ENCODE peak calls at places on chromosome 17, in eight cellular contexts. P is GM23248, V is bronchial epithelial cell, X is gastrocnemius medialis, R is psoas muscle, W is hepatocyte, Z is K562, U is IMR-90. E is an unnamed sample.
A peak's percentile ranks its signal among the peaks of the same experiment; 100 is the strongest.

GRCh38 chr17:49616546-49617205 is 41.0 kb downstream of the NXPH3 start:
- DNase-seq in P (peak; percentile 68), V (no peak), X (peak; percentile 75), R (peak; percentile 79), W (no peak), Z (no peak), U (no peak), E (peak; percentile 99)

GRCh38 chr17:1580979-1581676 is 18.5 kb upstream of the PITPNA start:
- DNase-seq in P (no peak), V (no peak), X (no peak), R (no peak), W (no peak), Z (no peak), U (no peak), E (no peak)

GRCh38 chr17:76947309-76947708 is 79.1 kb downstream of the MGAT5B start:
- DNase-seq in P (no peak), V (no peak), X (no peak), R (no peak), W (no peak), Z (no peak), U (no peak), E (no peak)

GRCh38 chr17:8444506-8444905 is 8.8 kb downstream of the NDEL1 start:
- DNase-seq in P (no peak), V (no peak), X (no peak), R (no peak), W (no peak), Z (peak; percentile 12), U (no peak), E (no peak)

GRCh38 chr17:75110307-75110937 is 653 bp downstream of the ARMC7 start:
- DNase-seq in P (peak; percentile 62), V (no peak), X (no peak), R (no peak), W (no peak), Z (peak; percentile 27), U (no peak), E (no peak)

GRCh38 chr17:68204736-68205135 is 43.1 kb upstream of the AMZ2 start:
- DNase-seq in P (no peak), V (no peak), X (no peak), R (peak; percentile 35), W (peak; percentile 36), Z (peak; percentile 22), U (no peak), E (no peak)

GRCh38 chr17:28953444-28954118 is 2.3 kb upstream of the PHF12 start:
- DNase-seq in P (peak; percentile 53), V (peak; percentile 44), X (peak; percentile 36), R (no peak), W (peak; percentile 64), Z (peak; percentile 50), U (peak; percentile 45), E (peak; percentile 49)

GRCh38 chr17:39719966-39720365 is 10.4 kb downstream of the MIEN1 start:
- DNase-seq in P (no peak), V (no peak), X (no peak), R (no peak), W (no peak), Z (no peak), U (no peak), E (no peak)

DNA sequence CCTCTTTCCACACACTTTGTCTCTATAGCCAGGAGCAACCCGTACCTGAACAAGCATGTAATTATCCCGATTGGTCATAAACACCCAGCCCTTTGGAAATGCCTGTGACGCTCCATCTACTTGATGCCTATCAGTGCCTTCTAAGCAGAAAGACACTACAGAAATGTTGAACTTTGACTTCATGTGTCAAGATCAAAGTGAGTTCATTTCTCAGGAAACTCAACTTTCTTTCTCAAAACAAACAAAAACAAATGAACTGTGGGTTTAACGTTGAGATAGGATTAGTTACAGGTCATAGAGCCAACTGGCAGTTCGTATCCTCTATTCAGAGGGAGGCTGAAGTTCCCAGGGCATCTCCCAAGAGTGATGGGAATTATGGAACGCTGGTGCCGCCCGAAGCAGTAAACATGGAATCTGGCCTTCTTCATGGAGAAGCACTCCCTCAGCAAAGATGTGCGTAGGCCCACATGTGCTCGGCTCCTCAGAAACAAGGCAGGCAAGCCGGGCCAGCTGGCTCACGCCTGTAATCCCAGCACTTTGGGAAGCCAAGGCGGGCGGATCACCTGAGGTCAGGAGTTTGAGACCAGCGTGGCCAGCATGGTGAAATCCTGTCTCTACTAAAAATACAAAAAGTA is 9.5 kb downstream of the SLC6A4 start:
- DNase-seq in P (no peak), V (no peak), X (no peak), R (no peak), W (peak; percentile 62), Z (no peak), U (no peak), E (no peak)
- H3K4me3 ChIP-seq in P (no peak overlapping the region), V (no peak overlapping the region), X (no peak overlapping the region), R (no peak overlapping the region), W (no peak overlapping the region), Z (no peak overlapping the region), U (no peak overlapping the region), E (no peak overlapping the region)

GRCh38 chr17:17701112-17701511 is 19.9 kb downstream of the RAI1 start:
- DNase-seq in P (no peak), V (no peak), X (no peak), R (no peak), W (no peak), Z (no peak), U (no peak), E (no peak)
- H3K4me3 ChIP-seq in P (no peak overlapping the region), V (no peak overlapping the region), X (no peak overlapping the region), R (no peak overlapping the region), W (no peak overlapping the region), Z (no peak overlapping the region), U (no peak overlapping the region), E (no peak overlapping the region)

GRCh38 chr17:83084214-83084613 is 4.8 kb downstream of the METRNL start:
- DNase-seq in P (no peak), V (no peak), X (no peak), R (no peak), W (no peak), Z (no peak), U (no peak), E (no peak)
- H3K4me3 ChIP-seq in P (peak overlapping the region; percentile 63), V (no peak overlapping the region), X (no peak overlapping the region), R (no peak overlapping the region), W (no peak overlapping the region), Z (no peak overlapping the region), U (peak overlapping the region; percentile 0), E (peak overlapping the region; percentile 58)

DNA sequence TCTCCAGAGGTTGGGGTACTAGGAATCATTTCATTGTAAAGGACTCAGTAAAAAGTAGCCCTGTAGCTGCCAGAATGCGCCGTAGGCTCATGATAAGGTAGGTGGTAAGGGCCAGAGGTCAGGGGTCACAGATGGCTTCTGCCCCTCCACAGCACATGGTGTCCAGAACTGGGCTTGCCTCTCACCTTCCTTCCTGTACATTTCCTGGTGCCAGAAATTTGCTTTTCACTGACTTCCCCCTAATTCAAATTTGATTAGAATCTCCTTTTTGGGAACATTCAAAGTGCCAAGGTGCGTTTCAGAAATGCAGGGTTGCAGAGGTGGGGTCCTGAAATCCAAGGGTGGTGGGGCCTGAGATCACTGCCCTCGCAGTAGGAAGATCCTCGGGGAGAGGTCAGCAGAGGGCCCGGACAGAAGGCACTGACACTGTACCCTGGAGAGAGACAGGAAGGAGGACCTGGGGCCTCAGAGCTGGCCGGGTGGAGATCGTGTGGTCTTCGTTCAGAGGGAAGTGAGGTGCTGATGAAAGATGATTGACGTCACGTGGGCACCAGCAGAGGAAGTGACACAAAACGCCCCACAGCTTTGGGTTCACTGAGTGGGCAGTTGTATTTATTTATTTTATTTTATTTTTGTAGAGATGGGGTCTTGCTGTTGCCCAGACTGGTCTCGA is 25.5 kb upstream of the METRNL start:
- DNase-seq in P (no peak), V (no peak), X (peak; percentile 48), R (no peak), W (no peak), Z (no peak), U (no peak), E (no peak)
- H3K4me3 ChIP-seq in P (no peak overlapping the region), V (no peak overlapping the region), X (no peak overlapping the region), R (no peak overlapping the region), W (no peak overlapping the region), Z (no peak overlapping the region), U (no peak overlapping the region), E (no peak overlapping the region)

DNA sequence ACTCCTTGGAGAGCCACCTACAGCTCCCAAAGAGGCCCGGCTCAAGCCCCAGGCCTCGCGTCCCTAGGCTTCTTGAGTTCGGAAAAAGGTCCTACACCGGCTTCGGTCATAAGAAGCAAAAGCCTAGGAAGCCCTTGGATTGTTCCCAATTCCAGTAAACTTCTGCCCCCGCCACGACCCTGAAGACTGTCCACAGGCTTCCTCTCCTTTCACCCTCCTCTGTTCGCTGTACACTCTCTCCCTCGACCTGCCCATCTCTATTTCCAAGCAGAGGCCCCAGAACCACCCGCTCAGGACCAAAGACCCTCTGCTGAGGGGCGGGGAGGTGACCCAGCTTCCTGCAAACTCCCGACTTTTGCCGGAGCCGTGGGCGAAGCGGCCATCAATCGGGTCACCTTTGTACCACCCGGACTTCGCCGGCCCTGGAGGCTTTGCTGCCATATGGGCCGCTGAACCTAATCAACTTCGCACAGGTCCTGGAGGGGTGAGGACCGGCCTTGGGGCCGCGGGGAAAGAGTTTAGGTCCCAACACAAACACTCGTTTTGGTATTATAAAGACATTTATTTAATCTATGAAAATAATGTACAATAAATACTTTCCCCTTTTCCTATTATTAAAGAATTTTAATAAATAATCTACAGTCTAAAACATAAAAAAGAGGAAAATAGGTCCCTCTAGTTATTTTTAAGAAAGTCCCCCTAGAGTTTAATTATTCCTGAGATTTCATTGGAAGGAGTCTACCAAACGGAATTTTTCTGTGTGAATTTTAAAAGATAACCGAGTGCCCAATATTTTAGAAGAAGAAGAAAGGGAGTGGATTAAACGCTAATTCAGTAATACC is 2.6 kb downstream of the HOXB2 start:
- DNase-seq in P (peak; percentile 63), V (no peak), X (no peak), R (no peak), W (no peak), Z (no peak), U (peak; percentile 34), E (no peak)
- H3K4me3 ChIP-seq in P (peak overlapping the region; percentile 95), V (no peak overlapping the region), X (peak overlapping the region; percentile 59), R (peak overlapping the region; percentile 85), W (peak overlapping the region; percentile 52), Z (peak overlapping the region; percentile 90), U (peak overlapping the region; percentile 96), E (peak overlapping the region; percentile 83)

GRCh38 chr17:21376835-21377690 is 906 bp downstream of the KCNJ12 start:
- DNase-seq in P (peak; percentile 73), V (peak; percentile 36), X (peak; percentile 36), R (peak; percentile 44), W (peak; percentile 58), Z (peak; percentile 30), U (peak; percentile 8), E (peak; percentile 50)
- H3K4me3 ChIP-seq in P (peak overlapping the region; percentile 67), V (no peak overlapping the region), X (peak overlapping the region; percentile 60), R (peak overlapping the region; percentile 68), W (peak overlapping the region; percentile 49), Z (no peak overlapping the region), U (peak overlapping the region; percentile 34), E (peak overlapping the region; percentile 57)